ENCODE peak calls at places on chromosome 3, in four cellular contexts. M is HT1080, X is iris pigment epithelial cell, B is left cardiac atrium. V is an unnamed sample.

GRCh38 chr3:52461874-52462273 is 6.5 kb downstream of the NISCH start:
- DNase-seq in M (no peak), B (peak; percentile 7), X (no peak), V (no peak)

GRCh38 chr3:22982981-22983582 is 220.0 kb upstream of the UBE2E2 start:
- DNase-seq in B (no peak), M (no peak), X (peak; percentile 76), V (no peak)

GRCh38 chr3:111585214-111585613 is 9.9 kb downstream of the ZBED2 start:
- DNase-seq in B (no peak), M (peak; percentile 55), X (peak; percentile 43), V (no peak)

GRCh38 chr3:65914740-65915366 is 123.9 kb downstream of the MAGI1 start:
- DNase-seq in B (no peak), X (peak; percentile 28), M (peak; percentile 30), V (no peak)

GRCh38 chr3:134282659-134283047 is 32.0 kb upstream of the RYK start:
- DNase-seq in X (no peak), B (no peak), M (no peak), V (no peak)

GRCh38 chr3:32510075-32510724 is 7.5 kb upstream of the CMTM6 start:
- DNase-seq in M (peak; percentile 65), X (peak; percentile 64), B (peak; percentile 51), V (peak; percentile 52)

GRCh38 chr3:187403768-187404270 is 35.6 kb downstream of the RTP4 start:
- DNase-seq in M (peak; percentile 98), X (peak; percentile 99), B (no peak), V (peak; percentile 99)

GRCh38 chr3:5186089-5186853 is 1.2 kb upstream of the EDEM1 start:
- DNase-seq in X (no peak), B (no peak), M (no peak), V (no peak)

GRCh38 chr3:72114773-72115172 is 329.8 kb upstream of the PROK2 start:
- DNase-seq in B (no peak), M (no peak), X (no peak), V (no peak)

GRCh38 chr3:43025423-43025822 is 46.3 kb downstream of the GASK1A start:
- DNase-seq in X (no peak), B (no peak), M (no peak), V (no peak)

GRCh38 chr3:196974661-196975060 is 6.0 kb upstream of the PIGZ start:
- DNase-seq in B (no peak), X (no peak), M (no peak), V (no peak)

GRCh38 chr3:188437921-188438320 is 284.0 kb downstream of the LPP start:
- DNase-seq in B (no peak), M (peak; percentile 17), X (no peak), V (no peak)

GRCh38 chr3:72953325-72953956 is 43.2 kb upstream of the PPP4R2 start:
- DNase-seq in B (no peak), M (peak; percentile 16), X (peak; percentile 66), V (no peak)

GRCh38 chr3:37255990-37256308 is 81.6 kb upstream of the LRRFIP2 start:
- DNase-seq in B (no peak), X (no peak), M (peak; percentile 33), V (no peak)

GRCh38 chr3:22971497-22971896 is 231.6 kb upstream of the UBE2E2 start:
- DNase-seq in X (no peak), B (no peak), M (no peak), V (no peak)

GRCh38 chr3:30502051-30502741 is 104.2 kb upstream of the TGFBR2 start:
- DNase-seq in B (no peak), X (no peak), M (no peak), V (no peak)

GRCh38 chr3:21573291-21573690 is 177.7 kb downstream of the ZNF385D start:
- DNase-seq in B (no peak), X (peak; percentile 3), M (peak; percentile 14), V (no peak)

GRCh38 chr3:51330046-51330445 is 55.0 kb upstream of the MANF start:
- DNase-seq in M (no peak), X (no peak), B (no peak), V (no peak)

GRCh38 chr3:42742688-42743087 is 30.4 kb downstream of the CCDC13 start:
- DNase-seq in B (no peak), M (no peak), X (no peak), V (no peak)

GRCh38 chr3:78610462-78611125 is 1157.2 kb downstream of the ROBO1 start:
- DNase-seq in M (no peak), B (no peak), X (peak; percentile 80), V (peak; percentile 9)

GRCh38 chr3:109089265-109089664 is 28.7 kb downstream of the MORC1 start:
- DNase-seq in X (no peak), B (no peak), M (peak; percentile 25), V (no peak)

GRCh38 chr3:72261566-72262564 is 476.9 kb upstream of the PROK2 start:
- DNase-seq in B (no peak), X (no peak), M (no peak), V (no peak)

GRCh38 chr3:59341441-59341840 is 291.6 kb upstream of the CFAP20DC start:
- DNase-seq in M (no peak), X (no peak), B (no peak), V (no peak)